ENCODE peak calls at places on chromosomes 13 and 19, in four cellular contexts. I is esophagus squamous epithelium, A is HFFc6, W is mesothelial cell of epicardium. R is an unnamed sample.

GRCh38 chr13:89749888-89750287 is 1597.6 kb upstream of the MIR17HG start:
- DNase-seq in I (no peak), A (no peak), W (no peak), R (no peak)

GRCh38 chr19:3463039-3463958 is 17.0 kb downstream of the SMIM24 start:
- DNase-seq in W (no peak), A (no peak), I (no peak), R (no peak)

GRCh38 chr13:38814331-38814730 is 127.5 kb downstream of the FREM2 start:
- DNase-seq in W (no peak), I (no peak), A (no peak), R (no peak)

GRCh38 chr19:49362926-49363264 is 679 bp upstream of the TEAD2 start:
- DNase-seq in W (peak; percentile 44), I (no peak), A (no peak), R (no peak)

GRCh38 chr19:14277608-14278007 is 71.6 kb upstream of the ADGRL1 start:
- DNase-seq in I (no peak), W (no peak), A (no peak), R (no peak)

GRCh38 chr13:45048890-45049407 is 59.6 kb downstream of the GPALPP1 start:
- DNase-seq in I (no peak), A (no peak), W (no peak), R (no peak)

GRCh38 chr13:41137951-41138350 is 5.3 kb upstream of the KBTBD6 start:
- DNase-seq in W (no peak), A (peak; percentile 65), I (no peak), R (peak; percentile 20)

GRCh38 chr13:110625771-110626321 is 10.5 kb downstream of the NAXD start:
- DNase-seq in A (no peak), W (no peak), I (no peak), R (no peak)

GRCh38 chr13:38821753-38822551 is 135.1 kb downstream of the FREM2 start:
- DNase-seq in A (no peak), W (no peak), I (no peak), R (no peak)

GRCh38 chr19:19535311-19536191 is 2.5 kb upstream of the CILP2 start:
- DNase-seq in I (no peak), W (no peak), A (no peak), R (no peak)

GRCh38 chr13:78993792-78994191 is 334.8 kb upstream of the OBI1 start:
- DNase-seq in A (no peak), W (no peak), I (no peak), R (no peak)

GRCh38 chr19:44346556-44346955 is 9.9 kb downstream of the ZNF112 start:
- DNase-seq in W (no peak), I (no peak), A (no peak), R (no peak)

GRCh38 chr13:96650301-96650886 is 343.9 kb downstream of the OXGR1 start:
- DNase-seq in I (no peak), A (no peak), W (no peak), R (peak; percentile 33)

GRCh38 chr19:39426170-39426569 is 9.6 kb downstream of the RPS16 start:
- DNase-seq in W (no peak), I (no peak), A (no peak), R (no peak)

GRCh38 chr13:114067886-114068722 is 64.3 kb downstream of the RASA3 start:
- DNase-seq in A (no peak), W (no peak), I (no peak), R (no peak)

GRCh38 chr13:97003071-97003470 is 8.8 kb upstream of the OXGR1 start:
- DNase-seq in W (no peak), A (no peak), I (no peak), R (peak; percentile 35)

GRCh38 chr13:26051231-26052135 is at the start of gene SHISA2:
- DNase-seq in W (peak; percentile 39), I (no peak), A (no peak), R (peak; percentile 75)

GRCh38 chr13:23701646-23702045 is 131.4 kb downstream of the TNFRSF19 start:
- DNase-seq in A (no peak), I (no peak), W (no peak), R (peak; percentile 100)

GRCh38 chr13:105471683-105472082 is 1063.8 kb downstream of the EFNB2 start:
- DNase-seq in I (no peak), W (no peak), A (no peak), R (peak; percentile 55)

GRCh38 chr19:41895745-41896580 is 13.0 kb downstream of the ARHGEF1 start:
- DNase-seq in W (no peak), A (no peak), I (no peak), R (no peak)

GRCh38 chr13:95059306-95059705 is 241.9 kb downstream of the ABCC4 start:
- DNase-seq in W (no peak), I (no peak), A (no peak), R (no peak)

GRCh38 chr19:41587838-41588210 is 11.9 kb downstream of the CEACAM21 start:
- DNase-seq in A (no peak), I (no peak), W (no peak), R (no peak)

GRCh38 chr13:90757127-90757680 is 590.3 kb upstream of the MIR17HG start:
- DNase-seq in I (no peak), A (no peak), W (no peak), R (no peak)

GRCh38 chr13:32019612-32020233 is 11.9 kb upstream of the FRY start:
- DNase-seq in W (peak; percentile 26), I (no peak), A (peak; percentile 48), R (peak; percentile 89)
- TF ChIP-seq CTCF in W (peak; percentile 60), I (peak; percentile 34), A (peak; percentile 91), R (peak; percentile 90)

GRCh38 chr19:16268676-16269319 is 55.8 kb upstream of the KLF2 start:
- DNase-seq in I (no peak), A (no peak), W (no peak), R (no peak)
- TF ChIP-seq CTCF in I (no peak), A (no peak), W (no peak), R (no peak)

GRCh38 chr19:33998739-33999345 is 173.5 kb upstream of the LSM14A start:
- DNase-seq in I (no peak), A (no peak), W (no peak), R (peak; percentile 29)

GRCh38 chr19:33998302-33998701 is 174.0 kb upstream of the LSM14A start:
- DNase-seq in I (no peak), W (no peak), A (no peak), R (no peak)

DNA sequence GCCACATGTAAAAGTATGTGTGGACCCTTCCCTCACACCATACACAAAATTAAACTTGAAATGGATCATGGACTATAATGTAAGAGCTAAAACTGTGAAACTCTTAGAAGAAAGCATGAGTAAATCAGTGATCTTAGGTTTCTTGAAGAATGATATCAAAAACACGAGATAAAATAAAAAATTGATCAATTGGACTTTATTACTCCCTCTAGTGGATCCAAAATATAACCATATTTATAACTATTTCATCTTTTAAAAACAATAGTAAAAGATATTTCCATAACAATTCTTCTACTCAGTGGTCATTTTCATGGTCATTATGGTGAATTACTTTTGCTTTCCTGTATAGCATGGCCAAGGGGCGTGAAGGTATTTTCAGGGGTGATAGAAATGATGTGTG is 174.6 kb upstream of the LSM14A start:
- DNase-seq in W (no peak), I (no peak), A (no peak), R (no peak)
- TF ChIP-seq CTCF in W (no peak), I (no peak), A (peak; percentile 73), R (no peak)

GRCh38 chr13:51781246-51782022 is 22.5 kb downstream of the DHRS12 start:
- DNase-seq in A (no peak), W (no peak), I (no peak), R (peak; percentile 33)
- TF ChIP-seq CTCF in A (peak; percentile 69), W (no peak), I (peak; percentile 27), R (peak; percentile 31)

R was measured in cardiac fibroblast.